ENCODE peak calls at places on chromosomes 6 and 20, in eight cellular contexts. M is heart right ventricle, C is AG10803, N is GM23338, Y is cardiac fibroblast, P is thoracic aorta, B is dorsolateral prefrontal cortex, O is kidney epithelial cell. H is an unnamed sample.

GRCh38 chr6:22737331-22737730 is 168.0 kb downstream of the HDGFL1 start:
- DNase-seq in M (peak), C (peak), N (peak), Y (peak), P (no peak), B (peak), O (no peak), H (peak)

GRCh38 chr20:45041464-45042337 is 59.2 kb downstream of the KCNS1 start:
- DNase-seq in M (no peak), C (peak), N (peak), Y (peak), P (no peak), B (no peak), O (peak), H (no peak)

GRCh38 chr20:60372822-60373221 is 414.6 kb downstream of the CDH26 start:
- DNase-seq in M (no peak), C (no peak), N (no peak), Y (no peak), P (no peak), B (no peak), O (no peak), H (no peak)

GRCh38 chr6:31308050-31308844 is 36.4 kb upstream of the HLA-C start:
- DNase-seq in M (no peak), C (no peak), N (peak), Y (peak), P (no peak), B (peak), O (no peak), H (peak)

GRCh38 chr6:35725721-35726438 is 11.0 kb upstream of the ARMC12 start:
- DNase-seq in M (peak), C (no peak), N (no peak), Y (peak), P (no peak), B (peak), O (no peak), H (peak)

GRCh38 chr6:146543940-146544661 is 468 bp downstream of the RAB32 start:
- DNase-seq in M (peak), C (peak), N (peak), Y (peak), P (peak), B (peak), O (no peak), H (peak)

GRCh38 chr6:138757131-138757530 is 16.4 kb upstream of the CCDC28A start:
- DNase-seq in M (no peak), C (peak), N (no peak), Y (peak), P (no peak), B (no peak), O (no peak), H (no peak)

GRCh38 chr6:92114797-92115196 is 1304.6 kb downstream of the EPHA7 start:
- DNase-seq in M (no peak), C (no peak), N (no peak), Y (no peak), P (no peak), B (no peak), O (no peak), H (no peak)

GRCh38 chr20:50671626-50672025 is 19.7 kb downstream of the RIPOR3 start:
- DNase-seq in M (no peak), C (no peak), N (no peak), Y (no peak), P (no peak), B (no peak), O (no peak), H (no peak)

GRCh38 chr6:133092771-133093170 is 148.4 kb upstream of the EYA4 start:
- DNase-seq in M (no peak), C (no peak), N (no peak), Y (no peak), P (no peak), B (no peak), O (no peak), H (no peak)

GRCh38 chr6:137848672-137849071 is 18.4 kb upstream of the TNFAIP3 start:
- DNase-seq in M (no peak), C (peak), N (no peak), Y (peak), P (no peak), B (no peak), O (no peak), H (no peak)

GRCh38 chr20:44407402-44408184 is 52.1 kb downstream of the HNF4A start:
- DNase-seq in M (no peak), C (peak), N (no peak), Y (peak), P (no peak), B (no peak), O (peak), H (no peak)

GRCh38 chr6:89117285-89118108 is at the start of gene SRSF12:
- DNase-seq in M (peak), C (peak), N (peak), Y (peak), P (no peak), B (peak), O (no peak), H (peak)

GRCh38 chr20:5354871-5355270 is 38.1 kb upstream of the PROKR2 start:
- DNase-seq in M (no peak), C (no peak), N (no peak), Y (peak), P (no peak), B (no peak), O (no peak), H (peak)

GRCh38 chr6:20212392-20213111 is at the start of gene MBOAT1:
- DNase-seq in M (peak), C (peak), N (peak), Y (peak), P (peak), B (peak), O (peak), H (peak)

GRCh38 chr20:667351-668034 is 8.1 kb downstream of the SCRT2 start:
- DNase-seq in M (peak), C (no peak), N (peak), Y (peak), P (no peak), B (peak), O (no peak), H (no peak)

GRCh38 chr6:167951781-167952511 is 45.5 kb upstream of the KIF25 start:
- DNase-seq in M (no peak), C (no peak), N (no peak), Y (no peak), P (no peak), B (no peak), O (no peak), H (no peak)

GRCh38 chr20:46945465-46945864 is 50.8 kb downstream of the EYA2 start:
- DNase-seq in M (no peak), C (no peak), N (peak), Y (no peak), P (no peak), B (no peak), O (no peak), H (no peak)

GRCh38 chr6:134813146-134813545 is 136.8 kb downstream of the ALDH8A1 start:
- DNase-seq in M (no peak), C (peak), N (no peak), Y (no peak), P (no peak), B (no peak), O (no peak), H (peak)

GRCh38 chr20:48401359-48401758 is 426.4 kb downstream of the PREX1 start:
- DNase-seq in M (peak), C (no peak), N (no peak), Y (no peak), P (no peak), B (no peak), O (no peak), H (no peak)

GRCh38 chr6:25649611-25650010 is 2.4 kb upstream of the SCGN start:
- DNase-seq in M (no peak), C (no peak), N (no peak), Y (no peak), P (no peak), B (no peak), O (no peak), H (no peak)

GRCh38 chr20:45934046-45934586 is 367 bp upstream of the PCIF1 start:
- DNase-seq in M (peak), C (no peak), N (peak), Y (peak), P (no peak), B (peak), O (no peak), H (peak)

GRCh38 chr6:70672549-70672948 is 4.9 kb downstream of the SMAP1 start:
- DNase-seq in M (no peak), C (no peak), N (no peak), Y (no peak), P (no peak), B (no peak), O (no peak), H (no peak)

GRCh38 chr6:148440021-148440420 is 97.4 kb downstream of the SASH1 start:
- DNase-seq in M (no peak), C (peak), N (no peak), Y (no peak), P (no peak), B (no peak), O (no peak), H (peak)

GRCh38 chr6:110523461-110524021 is 47.1 kb upstream of the SLC22A16 start:
- DNase-seq in M (no peak), C (no peak), N (no peak), Y (peak), P (no peak), B (no peak), O (no peak), H (no peak)

GRCh38 chr6:167493310-167493709 is 168.4 kb downstream of the TTLL2 start:
- DNase-seq in M (no peak), C (no peak), N (no peak), Y (no peak), P (no peak), B (no peak), O (no peak), H (no peak)

GRCh38 chr6:96878101-96878500 is 19.6 kb downstream of the NDUFAF4 start:
- DNase-seq in M (no peak), C (peak), N (no peak), Y (no peak), P (no peak), B (no peak), O (no peak), H (no peak)

GRCh38 chr6:116444092-116444491 is 17.1 kb upstream of the CALHM6 start:
- DNase-seq in M (no peak), C (peak), N (peak), Y (peak), P (no peak), B (no peak), O (no peak), H (no peak)

GRCh38 chr20:3041818-3042504 is 1.5 kb upstream of the GNRH2 start:
- DNase-seq in M (no peak), C (no peak), N (peak), Y (no peak), P (no peak), B (no peak), O (no peak), H (peak)

GRCh38 chr20:60040471-60041162 is 82.4 kb downstream of the CDH26 start:
- DNase-seq in M (no peak), C (no peak), N (no peak), Y (no peak), P (no peak), B (no peak), O (no peak), H (no peak)

GRCh38 chr6:75317503-75318206 is 33.1 kb upstream of the TMEM30A start:
- DNase-seq in M (no peak), C (peak), N (peak), Y (peak), P (no peak), B (no peak), O (peak), H (peak)

GRCh38 chr20:57596998-57597939 is 23.0 kb downstream of the ZBP1 start:
- DNase-seq in M (peak), C (peak), N (peak), Y (peak), P (no peak), B (peak), O (no peak), H (peak)

GRCh38 chr6:72816022-72816421 is 194.2 kb downstream of the KCNQ5 start:
- DNase-seq in M (no peak), C (no peak), N (no peak), Y (no peak), P (no peak), B (no peak), O (no peak), H (no peak)

GRCh38 chr6:4582506-4582905 is 193.7 kb upstream of the CDYL start:
- DNase-seq in M (no peak), C (peak), N (no peak), Y (peak), P (no peak), B (no peak), O (no peak), H (peak)

GRCh38 chr6:105804436-105804835 is 281.7 kb upstream of the PRDM1 start:
- DNase-seq in M (no peak), C (peak), N (no peak), Y (peak), P (no peak), B (no peak), O (no peak), H (peak)

GRCh38 chr6:17211101-17211500 is 70.1 kb upstream of the RBM24 start:
- DNase-seq in M (no peak), C (no peak), N (no peak), Y (no peak), P (no peak), B (no peak), O (no peak), H (peak)

GRCh38 chr6:22043284-22043962 is 253.4 kb downstream of the PRL start:
- DNase-seq in M (peak), C (no peak), N (no peak), Y (no peak), P (no peak), B (no peak), O (no peak), H (no peak)

GRCh38 chr6:33410711-33411631 is at the start of gene PHF1:
- DNase-seq in M (peak), C (peak), N (peak), Y (peak), P (no peak), B (peak), O (no peak), H (peak)

DNA sequence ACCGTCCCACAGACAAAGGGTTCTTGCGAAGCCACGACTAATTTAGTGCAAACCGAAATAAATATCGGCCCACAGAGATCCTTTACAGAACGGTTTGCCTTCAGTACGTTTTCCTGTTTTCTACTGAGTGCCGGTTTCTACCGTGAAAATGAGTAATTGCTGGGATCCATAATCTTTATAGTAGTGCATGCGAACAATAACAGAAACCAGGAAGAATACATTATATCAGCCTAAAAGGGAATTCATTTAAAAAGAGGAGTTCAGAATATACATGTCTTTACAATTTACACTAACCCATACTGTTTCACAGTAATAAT is 292 bp upstream of the MTCL3 start:
- DNase-seq in M (no peak), C (no peak), N (no peak), Y (no peak), P (no peak), B (no peak), O (no peak), H (no peak)
- H3K4me3 ChIP-seq in M (no peak), C (peak), N (peak), Y (no peak), P (peak), B (peak), O (peak), H (peak)

GRCh38 chr6:69668916-69669315 is 127.9 kb downstream of the LMBRD1 start:
- DNase-seq in M (no peak), C (no peak), N (no peak), Y (no peak), P (no peak), B (no peak), O (no peak), H (no peak)

GRCh38 chr6:69665437-69665836 is 131.4 kb downstream of the LMBRD1 start:
- DNase-seq in M (no peak), C (no peak), N (no peak), Y (no peak), P (no peak), B (no peak), O (no peak), H (no peak)

GRCh38 chr6:69664551-69664950 is 132.3 kb downstream of the LMBRD1 start:
- DNase-seq in M (no peak), C (no peak), N (no peak), Y (no peak), P (no peak), B (no peak), O (no peak), H (no peak)

GRCh38 chr6:69663215-69663614 is 133.6 kb downstream of the LMBRD1 start:
- DNase-seq in M (no peak), C (no peak), N (no peak), Y (no peak), P (no peak), B (no peak), O (no peak), H (no peak)
- TF ChIP-seq CTCF in M (no peak), C (no peak), N (no peak), Y (no peak), P (no peak), B (no peak), O (no peak), H (no peak)

DNA sequence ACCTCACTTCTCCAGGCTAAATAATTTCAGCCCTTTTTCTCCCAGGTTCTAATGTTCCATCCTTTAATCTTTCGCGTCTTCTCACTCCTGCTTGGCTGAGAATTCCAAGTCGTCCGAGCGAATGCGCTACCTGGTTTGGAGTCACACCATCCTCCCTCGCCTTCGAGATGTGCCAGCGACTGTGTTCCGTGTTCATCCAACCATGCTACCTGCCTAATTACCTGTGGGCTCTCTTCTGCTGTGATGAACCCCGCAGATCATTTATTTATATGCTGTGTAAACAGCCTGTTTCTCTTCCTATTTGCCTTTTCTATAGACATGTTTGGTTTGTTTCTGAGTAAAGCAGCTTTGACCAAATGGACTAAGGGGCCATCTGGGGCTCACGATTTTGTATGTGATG is 83.5 kb upstream of the TMEM181 start:
- DNase-seq in M (no peak), C (no peak), N (no peak), Y (no peak), P (no peak), B (peak), O (no peak), H (no peak)
- H3K4me3 ChIP-seq in M (no peak), C (no peak), N (no peak), Y (no peak), P (no peak), B (no peak), O (no peak), H (no peak)

DNA sequence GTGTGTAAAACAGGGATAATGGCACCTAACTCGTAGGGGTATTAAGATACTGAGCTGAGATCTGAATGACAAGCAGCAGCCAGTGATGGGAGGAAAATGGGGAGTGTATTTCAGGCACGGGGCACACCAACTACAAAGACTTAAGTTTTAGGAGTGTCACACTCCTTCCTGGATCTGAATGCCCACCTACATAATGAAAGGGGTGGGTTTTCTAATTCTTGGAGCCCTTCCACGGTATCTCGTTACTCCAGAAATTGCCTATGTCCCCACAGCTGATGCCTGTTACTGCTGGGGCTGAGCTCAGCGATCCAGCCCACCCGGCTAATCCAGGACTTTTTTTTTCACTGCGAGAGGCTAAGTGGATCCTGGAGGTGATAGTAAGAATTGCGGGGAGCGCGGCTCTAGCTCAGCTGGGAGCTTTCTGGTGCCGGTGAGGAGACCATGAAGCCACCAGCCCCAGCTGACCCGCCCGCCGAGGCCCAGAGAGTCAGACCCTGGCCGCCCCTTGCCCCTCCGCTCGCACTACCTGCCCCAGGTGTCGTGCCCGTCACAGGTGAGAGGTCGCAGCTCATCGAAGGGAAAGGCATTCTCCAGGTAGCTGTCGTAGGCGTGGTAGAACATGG is 726 bp downstream of the EDEM2 start:
- DNase-seq in M (no peak), C (no peak), N (peak), Y (peak), P (no peak), B (no peak), O (no peak), H (no peak)
- TF ChIP-seq CTCF in M (no peak), C (peak), N (no peak), Y (peak), P (no peak), B (no peak), O (no peak), H (no peak)

DNA sequence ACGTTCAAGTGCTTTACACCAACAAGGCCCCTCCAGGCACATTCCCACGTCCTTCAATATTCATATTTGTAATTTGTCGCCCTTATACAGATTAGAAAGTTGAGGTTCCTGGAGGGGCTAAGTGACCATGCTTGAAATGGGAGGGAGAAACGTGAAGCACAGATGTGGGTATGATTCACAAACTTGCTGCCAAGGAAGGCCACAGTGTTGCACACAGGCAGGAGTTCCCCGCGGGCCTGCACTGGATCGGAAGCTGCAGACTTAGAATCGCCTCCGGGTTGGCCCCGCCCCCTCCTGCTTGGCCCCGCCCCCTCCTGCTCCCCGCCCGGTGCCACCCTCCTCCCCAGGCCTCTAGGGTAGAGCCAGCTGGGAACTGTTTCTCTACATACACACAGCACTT is 58.2 kb upstream of the QKI start:
- DNase-seq in M (peak), C (peak), N (peak), Y (peak), P (no peak), B (no peak), O (peak), H (peak)
- H3K4me3 ChIP-seq in M (no peak), C (no peak), N (no peak), Y (no peak), P (peak), B (peak), O (no peak), H (no peak)